ENCODE peak calls at places on chromosomes 6 and 20, in seven cellular contexts. B, W, H, I, N, M and Y are unnamed samples.

GRCh38 chr6:15538106-15538505 is 124.7 kb downstream of the DTNBP1 start:
- DNase-seq in W (no peak), M (no peak), H (no peak), I (no peak), N (no peak), B (no peak), Y (no peak)

GRCh38 chr20:64065973-64066341 is 3.0 kb downstream of the TCEA2 start:
- DNase-seq in W (peak; percentile 84), M (peak; percentile 52), B (no peak), N (no peak), I (peak; percentile 94), H (peak; percentile 87), Y (no peak)

GRCh38 chr6:142155895-142156757 is 9.1 kb downstream of the VTA1 start:
- DNase-seq in B (peak; percentile 63), H (peak; percentile 31), N (no peak), I (peak; percentile 3), W (no peak), M (no peak), Y (no peak)

GRCh38 chr20:3193806-3194616 is 10.5 kb downstream of the DDRGK1 start:
- DNase-seq in N (no peak), W (no peak), B (no peak), M (no peak), H (no peak), I (no peak), Y (no peak)

GRCh38 chr20:39897058-39897457 is 792.0 kb downstream of the MAFB start:
- DNase-seq in B (no peak), H (peak; percentile 5), N (no peak), M (no peak), I (peak; percentile 19), W (no peak), Y (no peak)

GRCh38 chr20:58268936-58269619 is 40.4 kb upstream of the RAB22A start:
- DNase-seq in B (no peak), H (peak; percentile 33), M (no peak), I (no peak), W (peak; percentile 48), N (no peak), Y (no peak)

GRCh38 chr20:45816951-45817651 is 4.7 kb downstream of the UBE2C start:
- DNase-seq in M (no peak), W (no peak), N (no peak), H (no peak), I (no peak), B (no peak), Y (no peak)

GRCh38 chr6:1316482-1317220 is 4.8 kb downstream of the FOXQ1 start:
- DNase-seq in I (no peak), H (no peak), B (peak; percentile 10), M (no peak), W (no peak), N (no peak), Y (no peak)

GRCh38 chr6:145148392-145149175 is 586.7 kb downstream of the EPM2A start:
- DNase-seq in I (peak; percentile 75), B (peak; percentile 84), W (no peak), M (no peak), N (no peak), H (peak; percentile 82), Y (peak; percentile 43)

GRCh38 chr20:20212675-20213096 is 155.2 kb upstream of the INSM1 start:
- DNase-seq in I (no peak), W (no peak), H (no peak), M (no peak), N (no peak), B (peak; percentile 96), Y (no peak)